ENCODE peak calls at places on chromosomes 13 and 19, in seven cellular contexts. One of them, this sample, is unnamed.

GRCh38 chr13:61413572-61413971 is 2.1 kb downstream of the PCDH20 start:
- DNase-seq in astrocyte: no peak
- DNase-seq in choroid plexus epithelial cell: no peak
- DNase-seq in brain microvascular endothelial cell: no peak
- DNase-seq in cardiac fibroblast: no peak
- DNase-seq in body of pancreas: no peak
- DNase-seq in SK-N-SH: peak
- DNase-seq in this sample: no peak

GRCh38 chr19:45182758-45183157 is 4.2 kb downstream of the BLOC1S3 start:
- DNase-seq in astrocyte: no peak
- DNase-seq in choroid plexus epithelial cell: no peak
- DNase-seq in brain microvascular endothelial cell: no peak
- DNase-seq in cardiac fibroblast: no peak
- DNase-seq in body of pancreas: no peak
- DNase-seq in SK-N-SH: no peak
- DNase-seq in this sample: no peak

GRCh38 chr19:51688665-51689571 is 4.2 kb upstream of the SPACA6 start:
- DNase-seq in astrocyte: peak
- DNase-seq in choroid plexus epithelial cell: peak
- DNase-seq in brain microvascular endothelial cell: peak
- DNase-seq in cardiac fibroblast: peak
- DNase-seq in body of pancreas: peak
- DNase-seq in SK-N-SH: peak
- DNase-seq in this sample: no peak

GRCh38 chr13:84439108-84439507 is 556.8 kb upstream of the SLITRK1 start:
- DNase-seq in astrocyte: peak
- DNase-seq in choroid plexus epithelial cell: peak
- DNase-seq in brain microvascular endothelial cell: no peak
- DNase-seq in cardiac fibroblast: peak
- DNase-seq in body of pancreas: no peak
- DNase-seq in SK-N-SH: no peak
- DNase-seq in this sample: no peak

GRCh38 chr13:47433461-47434005 is 536.7 kb upstream of the HTR2A start:
- DNase-seq in astrocyte: peak
- DNase-seq in choroid plexus epithelial cell: peak
- DNase-seq in brain microvascular endothelial cell: peak
- DNase-seq in cardiac fibroblast: no peak
- DNase-seq in body of pancreas: no peak
- DNase-seq in SK-N-SH: no peak
- DNase-seq in this sample: no peak

GRCh38 chr19:19402656-19403372 is 2.7 kb upstream of the GATAD2A start:
- DNase-seq in astrocyte: no peak
- DNase-seq in choroid plexus epithelial cell: peak
- DNase-seq in brain microvascular endothelial cell: no peak
- DNase-seq in cardiac fibroblast: peak
- DNase-seq in body of pancreas: no peak
- DNase-seq in SK-N-SH: no peak
- DNase-seq in this sample: no peak

GRCh38 chr13:111859361-111860105 is 207.4 kb upstream of the SOX1 start:
- DNase-seq in astrocyte: no peak
- DNase-seq in choroid plexus epithelial cell: no peak
- DNase-seq in brain microvascular endothelial cell: no peak
- DNase-seq in cardiac fibroblast: no peak
- DNase-seq in body of pancreas: no peak
- DNase-seq in SK-N-SH: no peak
- DNase-seq in this sample: no peak

GRCh38 chr19:29216021-29216420 is 3.1 kb upstream of the UQCRFS1 start:
- DNase-seq in astrocyte: no peak
- DNase-seq in choroid plexus epithelial cell: no peak
- DNase-seq in brain microvascular endothelial cell: no peak
- DNase-seq in cardiac fibroblast: no peak
- DNase-seq in body of pancreas: no peak
- DNase-seq in SK-N-SH: no peak
- DNase-seq in this sample: no peak

GRCh38 chr13:46523972-46524737 is 28.8 kb upstream of the LRCH1 start:
- DNase-seq in astrocyte: no peak
- DNase-seq in choroid plexus epithelial cell: peak
- DNase-seq in brain microvascular endothelial cell: no peak
- DNase-seq in cardiac fibroblast: peak
- DNase-seq in body of pancreas: no peak
- DNase-seq in SK-N-SH: no peak
- DNase-seq in this sample: no peak

GRCh38 chr19:50510700-50511068 is 307 bp downstream of the JOSD2 start:
- DNase-seq in astrocyte: peak
- DNase-seq in choroid plexus epithelial cell: peak
- DNase-seq in brain microvascular endothelial cell: no peak
- DNase-seq in cardiac fibroblast: no peak
- DNase-seq in body of pancreas: no peak
- DNase-seq in SK-N-SH: no peak
- DNase-seq in this sample: no peak

GRCh38 chr19:45496349-45496953 is 396 bp downstream of the RTN2 start:
- DNase-seq in astrocyte: no peak
- DNase-seq in choroid plexus epithelial cell: no peak
- DNase-seq in brain microvascular endothelial cell: no peak
- DNase-seq in cardiac fibroblast: no peak
- DNase-seq in body of pancreas: peak
- DNase-seq in SK-N-SH: peak
- DNase-seq in this sample: no peak

GRCh38 chr19:9865732-9866627 is 30.9 kb downstream of the PIN1 start:
- DNase-seq in astrocyte: no peak
- DNase-seq in choroid plexus epithelial cell: no peak
- DNase-seq in brain microvascular endothelial cell: no peak
- DNase-seq in cardiac fibroblast: no peak
- DNase-seq in body of pancreas: no peak
- DNase-seq in SK-N-SH: no peak
- DNase-seq in this sample: no peak

GRCh38 chr19:34667349-34668076 is 9.4 kb downstream of the SCGB2B2 start:
- DNase-seq in astrocyte: peak
- DNase-seq in choroid plexus epithelial cell: peak
- DNase-seq in brain microvascular endothelial cell: no peak
- DNase-seq in cardiac fibroblast: peak
- DNase-seq in body of pancreas: no peak
- DNase-seq in SK-N-SH: no peak
- DNase-seq in this sample: no peak

GRCh38 chr13:80881495-80882482 is 540.9 kb upstream of the SPRY2 start:
- DNase-seq in astrocyte: no peak
- DNase-seq in choroid plexus epithelial cell: peak
- DNase-seq in brain microvascular endothelial cell: no peak
- DNase-seq in cardiac fibroblast: peak
- DNase-seq in body of pancreas: no peak
- DNase-seq in SK-N-SH: no peak
- DNase-seq in this sample: no peak

GRCh38 chr13:99528547-99528946 is 27.3 kb downstream of the TM9SF2 start:
- DNase-seq in astrocyte: no peak
- DNase-seq in choroid plexus epithelial cell: peak
- DNase-seq in brain microvascular endothelial cell: no peak
- DNase-seq in cardiac fibroblast: no peak
- DNase-seq in body of pancreas: no peak
- DNase-seq in SK-N-SH: no peak
- DNase-seq in this sample: no peak
- TF ChIP-seq CTCF in astrocyte: no peak
- TF ChIP-seq CTCF in choroid plexus epithelial cell: peak
- TF ChIP-seq CTCF in brain microvascular endothelial cell: peak
- TF ChIP-seq CTCF in cardiac fibroblast: no peak
- TF ChIP-seq CTCF in body of pancreas: no peak
- TF ChIP-seq CTCF in SK-N-SH: no peak
- TF ChIP-seq CTCF in this sample: peak

GRCh38 chr19:13882841-13883240 is 5.9 kb downstream of the NANOS3 start:
- DNase-seq in astrocyte: no peak
- DNase-seq in choroid plexus epithelial cell: no peak
- DNase-seq in brain microvascular endothelial cell: no peak
- DNase-seq in cardiac fibroblast: no peak
- DNase-seq in body of pancreas: no peak
- DNase-seq in SK-N-SH: peak
- DNase-seq in this sample: no peak
- H3K4me3 ChIP-seq in astrocyte: no peak
- H3K4me3 ChIP-seq in choroid plexus epithelial cell: no peak
- H3K4me3 ChIP-seq in brain microvascular endothelial cell: no peak
- H3K4me3 ChIP-seq in cardiac fibroblast: no peak
- H3K4me3 ChIP-seq in body of pancreas: no peak
- H3K4me3 ChIP-seq in SK-N-SH: no peak
- H3K4me3 ChIP-seq in this sample: no peak

DNA sequence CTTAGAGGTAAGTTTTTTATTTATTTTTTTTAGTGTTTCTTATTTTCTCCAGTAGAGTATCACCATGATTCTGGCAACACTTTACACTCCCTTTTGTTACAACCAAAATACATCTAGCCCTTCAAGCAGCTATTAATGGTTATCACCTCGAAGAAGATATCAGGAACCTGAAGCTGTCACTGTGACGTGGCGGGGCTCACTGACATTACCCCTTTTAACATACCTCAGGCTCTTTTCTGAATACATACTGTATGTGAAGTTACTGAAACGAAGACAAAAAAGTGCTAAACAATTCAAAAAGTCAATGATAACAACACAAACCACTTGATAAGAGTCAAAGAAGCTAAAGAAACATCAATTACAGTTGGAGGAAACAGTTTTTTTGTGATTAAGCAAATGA is 1218.7 kb downstream of the EFNB2 start:
- DNase-seq in astrocyte: no peak
- DNase-seq in choroid plexus epithelial cell: no peak
- DNase-seq in brain microvascular endothelial cell: no peak
- DNase-seq in cardiac fibroblast: no peak
- DNase-seq in body of pancreas: no peak
- DNase-seq in SK-N-SH: no peak
- DNase-seq in this sample: no peak
- TF ChIP-seq CTCF in astrocyte: no peak
- TF ChIP-seq CTCF in choroid plexus epithelial cell: no peak
- TF ChIP-seq CTCF in brain microvascular endothelial cell: no peak
- TF ChIP-seq CTCF in cardiac fibroblast: no peak
- TF ChIP-seq CTCF in body of pancreas: no peak
- TF ChIP-seq CTCF in SK-N-SH: no peak
- TF ChIP-seq CTCF in this sample: no peak

GRCh38 chr19:56837492-56837891 is 3.0 kb downstream of the PEG3 start:
- DNase-seq in astrocyte: no peak
- DNase-seq in choroid plexus epithelial cell: peak
- DNase-seq in brain microvascular endothelial cell: peak
- DNase-seq in cardiac fibroblast: peak
- DNase-seq in body of pancreas: peak
- DNase-seq in SK-N-SH: peak
- DNase-seq in this sample: no peak
- H3K4me3 ChIP-seq in astrocyte: no peak
- H3K4me3 ChIP-seq in choroid plexus epithelial cell: no peak
- H3K4me3 ChIP-seq in brain microvascular endothelial cell: no peak
- H3K4me3 ChIP-seq in cardiac fibroblast: no peak
- H3K4me3 ChIP-seq in body of pancreas: no peak
- H3K4me3 ChIP-seq in SK-N-SH: peak
- H3K4me3 ChIP-seq in this sample: no peak